ENCODE peak calls at places on chromosomes 11 and 22, in six cellular contexts. R is astrocyte of the cerebellum, N is globus pallidus, Q is HCEC 1CT, T is PC-3, U is activated T-helper 1 cell treated with Interleukin-2 at 50 U/mL for 16 hours. E is an unnamed sample.

GRCh38 chr11:1896895-1897294 is 5.2 kb upstream of the PRR33 start:
- DNase-seq in Q (no peak), N (peak), R (no peak), U (no peak), T (no peak), E (no peak)

GRCh38 chr11:115660072-115660805 is 156.0 kb upstream of the CADM1 start:
- DNase-seq in T (no peak), R (no peak), U (no peak), Q (no peak), N (no peak), E (no peak)

GRCh38 chr22:27107824-27108223 is 450.4 kb downstream of the MIAT start:
- DNase-seq in R (peak), Q (peak), T (peak), N (peak), U (no peak), E (no peak)

GRCh38 chr11:2746401-2747230 is 46.8 kb upstream of the KCNQ1OT1 start:
- DNase-seq in R (no peak), Q (no peak), T (no peak), N (no peak), U (no peak), E (no peak)

GRCh38 chr22:47402876-47403525 is 640.6 kb downstream of the TBC1D22A start:
- DNase-seq in Q (no peak), N (no peak), R (no peak), T (no peak), U (no peak), E (no peak)

GRCh38 chr11:43579919-43580276 is 100.6 kb upstream of the HSD17B12 start:
- DNase-seq in U (no peak), T (no peak), Q (no peak), N (no peak), R (no peak), E (no peak)

GRCh38 chr22:25942989-25943411 is 201.0 kb downstream of the MYO18B start:
- DNase-seq in U (no peak), Q (no peak), R (no peak), T (no peak), N (peak), E (no peak)

GRCh38 chr11:95257596-95257995 is 26.6 kb upstream of the SESN3 start:
- DNase-seq in U (no peak), R (no peak), N (no peak), Q (no peak), T (no peak), E (no peak)

GRCh38 chr22:43477966-43478365 is 66.2 kb downstream of the MPPED1 start:
- DNase-seq in N (no peak), T (no peak), U (no peak), Q (no peak), R (no peak), E (no peak)

GRCh38 chr11:104907521-104908185 is 9.4 kb upstream of the CASP12 start:
- DNase-seq in T (no peak), N (no peak), R (no peak), Q (peak), U (no peak), E (no peak)

GRCh38 chr11:61627831-61628753 is 47.2 kb upstream of the SYT7 start:
- DNase-seq in Q (peak), N (no peak), U (no peak), R (peak), T (peak), E (no peak)

GRCh38 chr22:40525250-40525884 is 111.2 kb downstream of the MRTFA start:
- DNase-seq in T (peak), U (peak), R (no peak), N (no peak), Q (peak), E (peak)

GRCh38 chr11:73597340-73597955 is 464 bp downstream of the FAM168A start:
- DNase-seq in Q (no peak), U (no peak), T (no peak), R (no peak), N (peak), E (no peak)

GRCh38 chr11:20671856-20672546 is 2.6 kb downstream of the NELL1 start:
- DNase-seq in T (peak), Q (no peak), N (peak), U (no peak), R (no peak), E (no peak)

GRCh38 chr11:128908391-128909246 is 17.5 kb downstream of the KCNJ5 start:
- DNase-seq in T (peak), N (peak), U (no peak), Q (peak), R (no peak), E (no peak)

GRCh38 chr11:64723907-64724862 is 1.2 kb upstream of the NRXN2 start:
- DNase-seq in U (no peak), Q (no peak), R (no peak), T (no peak), N (no peak), E (no peak)

GRCh38 chr11:9091044-9091936 is at the start of gene SCUBE2:
- DNase-seq in T (no peak), Q (no peak), U (no peak), R (no peak), N (no peak), E (no peak)

GRCh38 chr11:74284466-74284865 is 27.0 kb downstream of the P4HA3 start:
- DNase-seq in Q (peak), U (no peak), T (no peak), R (no peak), N (no peak), E (no peak)

GRCh38 chr11:66068923-66069714 is 953 bp upstream of the PACS1 start:
- DNase-seq in R (no peak), Q (peak), N (peak), T (peak), U (no peak), E (peak)

GRCh38 chr22:25120093-25120561 is 79.5 kb upstream of the CRYBB3 start:
- DNase-seq in N (no peak), U (no peak), R (no peak), T (peak), Q (no peak), E (no peak)

GRCh38 chr11:85027346-85027745 is 599.8 kb downstream of the DLG2 start:
- DNase-seq in Q (no peak), U (no peak), R (no peak), N (no peak), T (no peak), E (no peak)

GRCh38 chr11:66388746-66389386 is 17.3 kb upstream of the SLC29A2 start:
- DNase-seq in T (peak), R (peak), U (peak), N (peak), Q (peak), E (peak)

GRCh38 chr22:28425211-28425610 is 254.4 kb downstream of the TTC28 start:
- DNase-seq in Q (peak), T (peak), N (no peak), U (no peak), R (no peak), E (no peak)